ENCODE peak calls at places on chromosomes 16 and 17, in ten cellular contexts. One of them, this sample, is unnamed.

GRCh38 chr17:1591474-1592090 is 29.0 kb upstream of the PITPNA start:
- DNase-seq in HCT116: no peak
- DNase-seq in GM12891: no peak
- DNase-seq in stomach: no peak
- DNase-seq in transverse colon: no peak
- DNase-seq in endothelial cell of umbilical vein: no peak
- DNase-seq in spleen: no peak
- DNase-seq in prostate gland: no peak
- DNase-seq in H1: no peak
- DNase-seq in breast epithelium: no peak
- DNase-seq in this sample: no peak

GRCh38 chr17:81902023-81902652 is at the start of gene NPB:
- DNase-seq in stomach: peak
- DNase-seq in H1: peak
- DNase-seq in GM12891: no peak
- DNase-seq in transverse colon: no peak
- DNase-seq in breast epithelium: no peak
- DNase-seq in HCT116: no peak
- DNase-seq in prostate gland: no peak
- DNase-seq in spleen: no peak
- DNase-seq in endothelial cell of umbilical vein: no peak
- DNase-seq in this sample: no peak

GRCh38 chr17:32909787-32910369 is 18.1 kb upstream of the TMEM98 start:
- DNase-seq in GM12891: peak
- DNase-seq in breast epithelium: peak
- DNase-seq in spleen: no peak
- DNase-seq in H1: peak
- DNase-seq in transverse colon: peak
- DNase-seq in prostate gland: peak
- DNase-seq in stomach: peak
- DNase-seq in HCT116: peak
- DNase-seq in endothelial cell of umbilical vein: peak
- DNase-seq in this sample: peak

GRCh38 chr17:5500804-5501391 is 14.5 kb downstream of the MIS12 start:
- DNase-seq in HCT116: no peak
- DNase-seq in endothelial cell of umbilical vein: peak
- DNase-seq in spleen: peak
- DNase-seq in stomach: peak
- DNase-seq in prostate gland: peak
- DNase-seq in H1: peak
- DNase-seq in transverse colon: peak
- DNase-seq in breast epithelium: peak
- DNase-seq in GM12891: peak
- DNase-seq in this sample: peak

GRCh38 chr16:21159281-21159951 is 942 bp downstream of the LDAF1 start:
- DNase-seq in prostate gland: peak
- DNase-seq in spleen: peak
- DNase-seq in stomach: peak
- DNase-seq in H1: peak
- DNase-seq in HCT116: no peak
- DNase-seq in breast epithelium: peak
- DNase-seq in endothelial cell of umbilical vein: peak
- DNase-seq in transverse colon: peak
- DNase-seq in GM12891: peak
- DNase-seq in this sample: peak

GRCh38 chr16:59552164-59552563 is 818.0 kb upstream of the GOT2 start:
- DNase-seq in prostate gland: no peak
- DNase-seq in spleen: no peak
- DNase-seq in stomach: no peak
- DNase-seq in H1: no peak
- DNase-seq in breast epithelium: no peak
- DNase-seq in GM12891: no peak
- DNase-seq in HCT116: no peak
- DNase-seq in transverse colon: no peak
- DNase-seq in endothelial cell of umbilical vein: no peak
- DNase-seq in this sample: no peak

GRCh38 chr17:78399693-78400144 is 21.3 kb downstream of the PGS1 start:
- DNase-seq in spleen: no peak
- DNase-seq in breast epithelium: no peak
- DNase-seq in GM12891: no peak
- DNase-seq in endothelial cell of umbilical vein: no peak
- DNase-seq in stomach: no peak
- DNase-seq in prostate gland: no peak
- DNase-seq in H1: no peak
- DNase-seq in HCT116: no peak
- DNase-seq in transverse colon: no peak
- DNase-seq in this sample: no peak

GRCh38 chr17:72158895-72159885 is 38.4 kb downstream of the SOX9 start:
- DNase-seq in HCT116: no peak
- DNase-seq in endothelial cell of umbilical vein: no peak
- DNase-seq in GM12891: no peak
- DNase-seq in H1: no peak
- DNase-seq in stomach: no peak
- DNase-seq in breast epithelium: no peak
- DNase-seq in spleen: no peak
- DNase-seq in transverse colon: no peak
- DNase-seq in prostate gland: no peak
- DNase-seq in this sample: no peak

GRCh38 chr17:35725058-35725457 is 6.4 kb upstream of the RASL10B start:
- DNase-seq in spleen: no peak
- DNase-seq in transverse colon: no peak
- DNase-seq in GM12891: no peak
- DNase-seq in stomach: no peak
- DNase-seq in endothelial cell of umbilical vein: no peak
- DNase-seq in H1: no peak
- DNase-seq in prostate gland: no peak
- DNase-seq in HCT116: no peak
- DNase-seq in breast epithelium: no peak
- DNase-seq in this sample: no peak

GRCh38 chr16:85485379-85485778 is 127.7 kb upstream of the GSE1 start:
- DNase-seq in GM12891: no peak
- DNase-seq in endothelial cell of umbilical vein: no peak
- DNase-seq in breast epithelium: no peak
- DNase-seq in stomach: no peak
- DNase-seq in transverse colon: no peak
- DNase-seq in spleen: no peak
- DNase-seq in H1: no peak
- DNase-seq in HCT116: no peak
- DNase-seq in prostate gland: no peak
- DNase-seq in this sample: no peak

GRCh38 chr16:73020409-73020884 is 27.5 kb downstream of the ZFHX3 start:
- DNase-seq in stomach: peak
- DNase-seq in HCT116: peak
- DNase-seq in GM12891: no peak
- DNase-seq in prostate gland: peak
- DNase-seq in H1: no peak
- DNase-seq in spleen: no peak
- DNase-seq in endothelial cell of umbilical vein: peak
- DNase-seq in transverse colon: peak
- DNase-seq in breast epithelium: no peak
- DNase-seq in this sample: no peak

GRCh38 chr17:14201087-14201486 is 35.6 kb downstream of the CDRT15 start:
- DNase-seq in breast epithelium: no peak
- DNase-seq in spleen: no peak
- DNase-seq in GM12891: no peak
- DNase-seq in prostate gland: no peak
- DNase-seq in H1: no peak
- DNase-seq in stomach: no peak
- DNase-seq in HCT116: no peak
- DNase-seq in transverse colon: peak
- DNase-seq in endothelial cell of umbilical vein: peak
- DNase-seq in this sample: no peak

GRCh38 chr17:48044851-48045250 is 3.3 kb upstream of the NFE2L1 start:
- DNase-seq in transverse colon: no peak
- DNase-seq in stomach: no peak
- DNase-seq in prostate gland: no peak
- DNase-seq in endothelial cell of umbilical vein: no peak
- DNase-seq in HCT116: no peak
- DNase-seq in H1: no peak
- DNase-seq in breast epithelium: no peak
- DNase-seq in spleen: no peak
- DNase-seq in GM12891: no peak
- DNase-seq in this sample: no peak

GRCh38 chr16:71414038-71414437 is 27.8 kb downstream of the TLE7 start:
- DNase-seq in GM12891: no peak
- DNase-seq in HCT116: no peak
- DNase-seq in spleen: no peak
- DNase-seq in transverse colon: no peak
- DNase-seq in prostate gland: no peak
- DNase-seq in breast epithelium: no peak
- DNase-seq in stomach: no peak
- DNase-seq in H1: no peak
- DNase-seq in endothelial cell of umbilical vein: no peak
- DNase-seq in this sample: no peak
- TF ChIP-seq POLR2AphosphoS5 in GM12891: no peak
- TF ChIP-seq POLR2AphosphoS5 in HCT116: no peak
- TF ChIP-seq POLR2AphosphoS5 in spleen: no peak
- TF ChIP-seq POLR2AphosphoS5 in transverse colon: no peak
- TF ChIP-seq POLR2AphosphoS5 in prostate gland: no peak
- TF ChIP-seq POLR2AphosphoS5 in breast epithelium: no peak
- TF ChIP-seq POLR2AphosphoS5 in stomach: no peak
- TF ChIP-seq POLR2AphosphoS5 in H1: no peak
- TF ChIP-seq POLR2AphosphoS5 in endothelial cell of umbilical vein: no peak
- TF ChIP-seq POLR2AphosphoS5 in this sample: no peak

DNA sequence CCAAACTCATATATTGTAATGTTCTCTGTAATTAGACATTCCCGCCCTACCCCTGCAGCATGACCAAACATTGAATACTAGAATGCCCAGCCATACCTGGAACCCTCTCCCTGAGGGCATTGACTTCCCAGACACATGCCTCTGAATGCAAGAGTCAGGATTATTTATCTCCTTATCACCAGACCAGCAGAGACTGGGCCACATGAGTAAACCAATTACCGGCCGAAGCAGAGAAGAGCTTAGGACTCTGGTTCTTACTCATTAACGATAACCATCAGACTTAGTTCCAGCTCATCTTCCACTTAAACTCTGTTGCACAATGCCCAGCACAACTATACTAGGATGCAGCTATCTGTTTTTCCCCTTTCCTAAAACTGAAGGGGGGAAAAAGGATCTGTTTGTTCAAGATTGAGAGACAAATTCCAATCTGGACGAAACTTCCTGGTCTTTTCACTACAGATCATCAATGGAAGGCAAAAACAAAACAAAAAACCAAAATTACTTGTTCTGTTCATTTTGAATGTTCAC is 88.2 kb upstream of the CORO6 start:
- DNase-seq in H1: no peak
- DNase-seq in GM12891: no peak
- DNase-seq in HCT116: no peak
- DNase-seq in endothelial cell of umbilical vein: no peak
- DNase-seq in spleen: no peak
- DNase-seq in prostate gland: no peak
- DNase-seq in transverse colon: no peak
- DNase-seq in stomach: no peak
- DNase-seq in breast epithelium: no peak
- DNase-seq in this sample: no peak
- TF ChIP-seq POLR2A in H1: no peak
- TF ChIP-seq POLR2A in GM12891: no peak
- TF ChIP-seq POLR2A in HCT116: no peak
- TF ChIP-seq POLR2A in endothelial cell of umbilical vein: no peak
- TF ChIP-seq POLR2A in spleen: no peak
- TF ChIP-seq POLR2A in prostate gland: no peak
- TF ChIP-seq POLR2A in transverse colon: no peak
- TF ChIP-seq POLR2A in stomach: no peak
- TF ChIP-seq POLR2A in breast epithelium: no peak
- TF ChIP-seq POLR2A in this sample: no peak

DNA sequence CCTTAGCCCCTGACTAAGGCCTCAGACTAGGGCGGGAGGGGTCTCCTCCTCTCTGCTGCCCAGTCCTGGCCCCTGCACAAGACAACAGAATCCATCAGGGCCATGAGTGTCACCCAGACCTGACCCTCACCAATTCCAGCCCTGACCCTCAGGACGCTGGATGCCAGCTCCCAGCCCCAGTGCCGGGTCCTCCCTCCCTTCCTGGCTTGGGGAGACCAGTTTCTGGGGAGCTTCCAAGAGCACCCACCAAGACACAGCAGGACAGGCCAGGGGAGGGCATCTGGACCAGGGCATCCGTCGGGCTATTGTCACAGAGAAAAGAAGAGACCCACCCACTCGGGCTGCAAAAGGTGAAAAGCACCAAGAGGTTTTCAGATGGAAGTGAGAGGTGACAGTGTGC is 12.7 kb downstream of the CES3 start:
- DNase-seq in spleen: no peak
- DNase-seq in breast epithelium: no peak
- DNase-seq in GM12891: no peak
- DNase-seq in HCT116: no peak
- DNase-seq in endothelial cell of umbilical vein: no peak
- DNase-seq in H1: no peak
- DNase-seq in stomach: no peak
- DNase-seq in prostate gland: no peak
- DNase-seq in transverse colon: no peak
- DNase-seq in this sample: no peak
- TF ChIP-seq POLR2AphosphoS5 in spleen: no peak
- TF ChIP-seq POLR2AphosphoS5 in breast epithelium: no peak
- TF ChIP-seq POLR2AphosphoS5 in GM12891: no peak
- TF ChIP-seq POLR2AphosphoS5 in HCT116: no peak
- TF ChIP-seq POLR2AphosphoS5 in endothelial cell of umbilical vein: no peak
- TF ChIP-seq POLR2AphosphoS5 in H1: no peak
- TF ChIP-seq POLR2AphosphoS5 in stomach: no peak
- TF ChIP-seq POLR2AphosphoS5 in prostate gland: no peak
- TF ChIP-seq POLR2AphosphoS5 in transverse colon: no peak
- TF ChIP-seq POLR2AphosphoS5 in this sample: no peak

GRCh38 chr17:61129232-61129631 is 270.4 kb upstream of the TBX2 start:
- DNase-seq in GM12891: no peak
- DNase-seq in prostate gland: no peak
- DNase-seq in HCT116: no peak
- DNase-seq in stomach: no peak
- DNase-seq in breast epithelium: no peak
- DNase-seq in H1: no peak
- DNase-seq in spleen: no peak
- DNase-seq in endothelial cell of umbilical vein: no peak
- DNase-seq in transverse colon: no peak
- DNase-seq in this sample: no peak
- TF ChIP-seq POLR2A in GM12891: no peak
- TF ChIP-seq POLR2A in prostate gland: no peak
- TF ChIP-seq POLR2A in HCT116: no peak
- TF ChIP-seq POLR2A in stomach: no peak
- TF ChIP-seq POLR2A in breast epithelium: no peak
- TF ChIP-seq POLR2A in H1: no peak
- TF ChIP-seq POLR2A in spleen: no peak
- TF ChIP-seq POLR2A in endothelial cell of umbilical vein: no peak
- TF ChIP-seq POLR2A in transverse colon: no peak
- TF ChIP-seq POLR2A in this sample: no peak

This sample was measured in GM12892.